ENCODE peak calls at places on chromosomes 3 and 15, in four cellular contexts. E, R, M and J are unnamed samples.

GRCh38 chr3:157237886-157238285 is 77.9 kb upstream of the CCNL1 start:
- DNase-seq in M (no peak), E (no peak), R (no peak), J (no peak)

GRCh38 chr3:31755911-31756658 is 223.4 kb downstream of the STT3B start:
- DNase-seq in R (no peak), E (no peak), M (no peak), J (no peak)

GRCh38 chr3:141006344-141006743 is 44.8 kb upstream of the SPSB4 start:
- DNase-seq in M (no peak), E (no peak), R (no peak), J (no peak)

GRCh38 chr3:16790432-16791379 is 94.0 kb upstream of the PLCL2 start:
- DNase-seq in R (no peak), M (no peak), E (no peak), J (no peak)

GRCh38 chr3:31567036-31567435 is 34.3 kb downstream of the STT3B start:
- DNase-seq in M (peak), R (no peak), E (peak), J (no peak)

GRCh38 chr3:119181765-119182164 is 8.4 kb downstream of the UPK1B start:
- DNase-seq in M (peak), R (no peak), E (no peak), J (no peak)

GRCh38 chr15:99095626-99096025 is 9.3 kb upstream of the SYNM start:
- DNase-seq in E (no peak), R (no peak), M (no peak), J (no peak)

GRCh38 chr15:62415498-62415897 is 250.4 kb upstream of the C2CD4B start:
- DNase-seq in R (no peak), E (no peak), M (no peak), J (no peak)

GRCh38 chr3:25826510-25826909 is 36.6 kb downstream of the OXSM start:
- DNase-seq in E (peak), R (no peak), M (no peak), J (no peak)

GRCh38 chr3:73624363-73625123 is at the start of gene PDZRN3:
- DNase-seq in M (no peak), R (peak), E (peak), J (peak)

DNA sequence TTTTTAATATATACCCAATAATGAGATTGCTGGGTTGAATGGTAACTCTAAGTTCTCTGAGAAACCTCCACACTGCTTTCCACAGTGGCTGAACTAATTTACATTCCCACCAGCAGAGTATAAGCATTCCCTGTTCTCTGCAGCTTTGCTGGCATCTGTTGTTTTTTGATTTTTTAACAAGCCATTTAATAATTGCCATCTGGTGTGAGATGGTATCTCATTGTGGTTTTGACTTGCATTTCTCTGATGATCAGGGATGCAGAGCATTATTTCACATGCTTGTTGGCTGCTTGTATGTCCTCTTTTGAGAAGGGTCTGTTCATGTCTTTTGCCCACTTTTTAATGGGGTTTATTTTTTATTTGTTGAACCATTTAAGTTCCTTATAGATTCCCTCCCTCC is 75.0 kb upstream of the EPHB3 start:
- DNase-seq in R (no peak), E (no peak), M (no peak), J (no peak)
- TF ChIP-seq CTCF in R (no peak), E (no peak), M (no peak), J (no peak)

DNA sequence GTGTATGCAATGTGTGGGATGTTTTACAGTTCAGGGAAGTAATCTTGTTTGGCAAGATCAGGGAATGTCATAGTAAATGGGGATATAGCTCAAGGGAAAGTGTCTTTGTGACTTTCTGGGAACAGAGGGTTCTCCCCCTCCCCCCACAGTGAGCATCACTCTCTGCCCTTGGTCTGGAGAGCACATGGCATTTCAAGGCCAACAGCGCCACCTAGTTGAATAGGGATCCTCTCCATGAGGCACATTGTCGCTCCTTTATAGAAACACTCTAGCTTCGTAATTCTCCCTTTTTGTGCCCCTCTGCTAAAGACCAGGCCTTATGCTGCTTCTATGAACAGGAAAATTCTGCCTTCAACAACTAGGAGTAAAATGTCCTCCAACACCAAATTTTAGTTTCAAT is 37.1 kb upstream of the ARNT2 start:
- DNase-seq in M (peak), R (no peak), E (no peak), J (no peak)
- TF ChIP-seq CTCF in M (peak), R (no peak), E (no peak), J (no peak)

DNA sequence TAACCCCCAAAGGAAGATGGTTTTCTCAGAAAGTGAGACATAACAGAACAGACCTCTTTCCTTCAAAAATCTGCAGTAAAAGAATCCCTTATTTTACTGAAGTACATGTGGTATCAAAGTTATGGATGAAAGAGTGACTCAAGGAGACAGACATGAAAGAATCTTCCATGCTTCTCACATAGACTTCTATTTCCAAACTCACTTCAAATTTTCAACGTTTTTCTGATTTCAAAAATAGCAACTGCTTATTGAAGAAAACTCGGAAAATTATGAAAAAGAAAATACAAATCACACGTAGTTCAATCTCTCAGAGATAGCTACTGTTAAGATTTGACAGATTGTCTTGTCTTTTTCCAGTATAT is 39.8 kb upstream of the TRA2B start:
- DNase-seq in M (no peak), R (no peak), E (no peak), J (no peak)
- TF ChIP-seq CTCF in M (no peak), R (no peak), E (peak), J (no peak)

GRCh38 chr3:114447950-114448479 is 154.2 kb downstream of the TIGIT start:
- DNase-seq in E (no peak), M (no peak), R (no peak), J (no peak)

GRCh38 chr3:114451051-114451451 is 157.2 kb downstream of the TIGIT start:
- DNase-seq in M (no peak), E (no peak), R (no peak), J (no peak)

GRCh38 chr3:114449271-114450007 is 155.6 kb downstream of the TIGIT start:
- DNase-seq in R (no peak), M (no peak), E (no peak), J (no peak)

GRCh38 chr3:114451561-114452018 is 157.8 kb downstream of the TIGIT start:
- DNase-seq in M (no peak), E (no peak), R (peak), J (no peak)

DNA sequence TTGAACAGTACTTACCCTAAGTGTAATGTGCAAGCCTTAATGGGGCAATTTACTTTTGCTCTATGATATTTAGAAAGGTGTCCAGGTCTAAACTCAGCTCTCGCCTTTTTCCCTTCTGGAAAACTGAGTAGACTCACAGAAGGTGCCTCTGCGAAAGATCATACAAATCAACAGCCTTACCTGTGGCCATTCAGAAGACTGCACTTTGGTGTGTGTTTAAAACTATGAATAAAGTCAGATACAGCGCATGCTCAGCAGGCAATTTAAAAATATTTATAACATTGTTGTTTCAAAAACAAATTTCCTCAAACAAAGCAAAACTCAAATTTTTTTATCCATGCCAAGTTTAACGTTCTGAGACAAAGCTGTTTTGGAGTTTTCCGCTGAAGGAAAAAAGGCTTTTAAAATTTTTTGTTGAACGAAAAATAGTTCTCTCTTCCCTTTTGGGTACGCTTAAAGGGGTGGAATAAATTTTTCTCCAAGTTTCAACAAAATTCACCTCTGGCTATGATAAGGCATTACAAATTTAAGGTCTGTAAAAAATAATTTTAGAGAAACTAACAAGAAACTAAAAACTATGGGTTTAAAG is 156.3 kb downstream of the TIGIT start:
- DNase-seq in E (no peak), R (no peak), M (no peak), J (no peak)
- TF ChIP-seq CTCF in E (no peak), R (no peak), M (no peak), J (no peak)

GRCh38 chr15:56919708-56920637 is 1.5 kb downstream of the TCF12 start:
- DNase-seq in M (peak), R (peak), E (peak), J (peak)

GRCh38 chr15:56916825-56917477 is 1.5 kb upstream of the TCF12 start:
- DNase-seq in R (no peak), M (no peak), E (no peak), J (no peak)

GRCh38 chr15:56917652-56918045 is 795 bp upstream of the TCF12 start:
- DNase-seq in M (no peak), R (no peak), E (no peak), J (no peak)

GRCh38 chr15:56918907-56919707 is 663 bp downstream of the TCF12 start:
- DNase-seq in M (peak), E (peak), R (peak), J (peak)

GRCh38 chr15:56918046-56918906 is at the start of gene TCF12:
- DNase-seq in R (peak), E (peak), M (peak), J (peak)
- TF ChIP-seq CTCF in R (peak), E (no peak), M (peak), J (no peak)

GRCh38 chr3:130757751-130758150 is 11.1 kb upstream of the PIK3R4 start:
- DNase-seq in E (no peak), R (no peak), M (no peak), J (no peak)

GRCh38 chr3:130758624-130759023 is 12.0 kb upstream of the PIK3R4 start:
- DNase-seq in E (no peak), M (no peak), R (no peak), J (no peak)

GRCh38 chr3:130761730-130762311 is 15.2 kb upstream of the PIK3R4 start:
- DNase-seq in R (no peak), E (no peak), M (no peak), J (no peak)

GRCh38 chr3:130760922-130761321 is 14.3 kb upstream of the PIK3R4 start:
- DNase-seq in E (no peak), M (peak), R (no peak), J (no peak)

DNA sequence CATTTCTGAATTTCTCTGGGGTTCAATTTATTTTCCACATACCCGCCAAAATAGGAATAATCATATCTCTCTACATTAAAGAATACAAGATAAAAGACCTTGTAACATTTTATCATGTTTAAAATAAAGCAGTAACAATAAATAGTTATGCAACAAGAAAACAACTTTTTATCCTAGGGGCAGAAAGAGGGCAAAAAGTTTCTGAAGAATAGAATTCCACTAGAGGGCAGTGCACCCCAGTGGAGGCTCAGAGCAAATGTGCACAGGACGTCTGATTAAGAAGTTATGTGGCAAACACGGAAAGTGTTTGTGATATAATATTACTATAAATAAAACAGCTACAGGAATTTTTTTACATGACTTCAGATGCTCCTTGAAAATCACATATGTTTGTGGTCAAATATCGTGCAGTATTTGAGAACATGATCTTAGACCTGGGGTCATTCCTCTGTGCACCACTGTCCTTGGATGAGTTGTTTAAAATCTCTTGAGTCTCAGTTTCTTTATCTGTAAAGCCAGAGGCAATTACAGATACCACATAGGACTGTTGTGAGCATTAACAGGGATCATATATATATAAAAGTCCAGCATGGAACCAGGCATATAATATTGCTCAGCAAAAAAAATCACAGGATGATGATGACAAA is 13.2 kb upstream of the PIK3R4 start:
- DNase-seq in R (peak), M (peak), E (peak), J (no peak)
- TF ChIP-seq CTCF in R (peak), M (peak), E (peak), J (no peak)

GRCh38 chr3:80307844-80308243 is 540.0 kb upstream of the ROBO1 start:
- DNase-seq in M (no peak), R (no peak), E (no peak), J (no peak)
- TF ChIP-seq CTCF in M (no peak), R (no peak), E (no peak), J (no peak)

DNA sequence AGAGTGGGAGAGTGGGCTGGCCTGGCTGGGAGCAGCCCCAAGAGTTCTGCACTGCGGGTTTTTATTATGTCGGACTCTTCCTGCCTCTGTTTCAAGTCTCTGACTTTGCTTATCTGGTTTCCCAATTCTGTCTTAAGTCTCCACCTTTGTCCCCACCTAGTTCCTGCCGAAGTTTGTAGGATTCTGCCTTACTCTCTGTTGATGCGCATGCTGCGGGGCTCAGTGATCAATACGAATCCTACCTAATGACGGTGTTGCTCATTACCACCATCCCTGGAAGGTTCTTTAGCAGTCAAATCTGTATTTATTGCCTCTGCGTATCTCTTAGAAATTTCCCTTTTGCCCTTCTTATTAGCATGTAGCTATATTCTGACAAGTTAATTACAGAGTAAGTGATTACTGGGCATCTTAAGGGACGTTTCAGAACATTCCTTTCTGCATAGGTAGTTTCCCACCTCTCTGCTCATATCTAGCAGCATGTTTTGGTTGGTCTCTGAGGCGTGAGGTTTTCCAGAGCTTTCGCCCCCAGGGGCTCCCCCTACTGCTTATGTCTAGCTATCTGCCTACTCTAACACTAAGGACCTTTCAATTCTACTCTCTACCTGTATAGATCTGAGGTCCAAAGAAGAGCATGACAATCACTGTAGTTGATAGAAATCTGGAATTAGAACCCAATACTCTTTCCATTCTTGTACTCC is 236.0 kb upstream of the EIF1B start:
- DNase-seq in M (no peak), R (no peak), E (peak), J (no peak)
- TF ChIP-seq CTCF in M (peak), R (no peak), E (no peak), J (no peak)